ENCODE peak calls at places on chromosomes 12 and 14, in five cellular contexts. F is thyroid gland, U is pancreas, R is transverse colon, D is uterus. Q is an unnamed sample.

GRCh38 chr14:102320033-102320660 is 601 bp downstream of the ZNF839 start:
- DNase-seq in F (peak; percentile 55), U (peak; percentile 63), R (peak; percentile 44), D (peak; percentile 62), Q (peak; percentile 61)

GRCh38 chr14:94044476-94045091 is 18.4 kb downstream of the OTUB2 start:
- DNase-seq in F (no peak), U (no peak), R (peak; percentile 2), D (no peak), Q (peak; percentile 2)

GRCh38 chr14:38884109-38884508 is 218.9 kb downstream of the SEC23A start:
- DNase-seq in F (no peak), U (no peak), R (no peak), D (no peak), Q (no peak)

GRCh38 chr14:103905861-103906456 is 22.3 kb upstream of the TDRD9 start:
- DNase-seq in F (no peak), U (peak; percentile 11), R (no peak), D (no peak), Q (no peak)

GRCh38 chr14:57634335-57634734 is 140.7 kb upstream of the CCDC198 start:
- DNase-seq in F (no peak), U (no peak), R (no peak), D (no peak), Q (no peak)

GRCh38 chr14:43795600-43796228 is 711.4 kb downstream of the FSCB start:
- DNase-seq in F (no peak), U (no peak), R (no peak), D (no peak), Q (no peak)

GRCh38 chr14:68312884-68313725 is 479.8 kb downstream of the ZFP36L1 start:
- DNase-seq in F (no peak), U (no peak), R (no peak), D (no peak), Q (no peak)

GRCh38 chr12:111756681-111757080 is 10.1 kb upstream of the ALDH2 start:
- DNase-seq in F (no peak), U (no peak), R (no peak), D (no peak), Q (peak; percentile 14)

GRCh38 chr14:99316281-99317163 is 44.5 kb upstream of the BCL11B start:
- DNase-seq in F (no peak), U (no peak), R (peak; percentile 87), D (no peak), Q (peak; percentile 85)

GRCh38 chr12:12985817-12986408 is 14.2 kb downstream of the HEBP1 start:
- DNase-seq in F (no peak), U (no peak), R (peak; percentile 48), D (no peak), Q (peak; percentile 32)

GRCh38 chr14:32808574-32809098 is 130.0 kb upstream of the NPAS3 start:
- DNase-seq in F (peak; percentile 30), U (peak; percentile 18), R (no peak), D (no peak), Q (no peak)

GRCh38 chr12:50243507-50243906 is 39.8 kb downstream of the LIMA1 start:
- DNase-seq in F (no peak), U (no peak), R (no peak), D (no peak), Q (no peak)

GRCh38 chr12:61524851-61525250 is 735.4 kb upstream of the USP15 start:
- DNase-seq in F (no peak), U (no peak), R (no peak), D (no peak), Q (no peak)

GRCh38 chr12:95168746-95169145 is 48.5 kb downstream of the FGD6 start:
- DNase-seq in F (no peak), U (no peak), R (no peak), D (no peak), Q (no peak)

GRCh38 chr12:26113194-26113654 is 11.6 kb downstream of the BHLHE41 start:
- DNase-seq in F (peak; percentile 23), U (no peak), R (no peak), D (no peak), Q (no peak)

GRCh38 chr14:20468773-20469241 is 399 bp upstream of the PNP start:
- DNase-seq in F (no peak), U (peak; percentile 38), R (no peak), D (peak; percentile 26), Q (no peak)

GRCh38 chr12:113250045-113250444 is 28.8 kb downstream of the TPCN1 start:
- DNase-seq in F (no peak), U (no peak), R (no peak), D (no peak), Q (no peak)

GRCh38 chr14:104249706-104250105 is 111.3 kb downstream of the KIF26A start:
- DNase-seq in F (no peak), U (no peak), R (no peak), D (no peak), Q (no peak)

GRCh38 chr14:56814468-56815074 is 4.3 kb upstream of the OTX2 start:
- DNase-seq in F (no peak), U (no peak), R (no peak), D (no peak), Q (no peak)

GRCh38 chr14:103685276-103686211 is 29.7 kb downstream of the XRCC3 start:
- DNase-seq in F (no peak), U (no peak), R (no peak), D (no peak), Q (no peak)

GRCh38 chr12:43107401-43107800 is 444.6 kb downstream of the ADAMTS20 start:
- DNase-seq in F (no peak), U (no peak), R (no peak), D (no peak), Q (no peak)

GRCh38 chr12:103392722-103393121 is 103.0 kb downstream of the C12orf42 start:
- DNase-seq in F (no peak), U (no peak), R (no peak), D (no peak), Q (no peak)

GRCh38 chr14:75941030-75941429 is 40.8 kb downstream of the TGFB3 start:
- DNase-seq in F (no peak), U (no peak), R (no peak), D (no peak), Q (no peak)

GRCh38 chr12:51246254-51246853 is 7.7 kb downstream of the DAZAP2 start:
- DNase-seq in F (no peak), U (no peak), R (peak; percentile 17), D (no peak), Q (peak; percentile 54)

GRCh38 chr12:120965534-120966091 is 12.7 kb upstream of the HNF1A start:
- DNase-seq in F (no peak), U (peak; percentile 26), R (no peak), D (no peak), Q (peak; percentile 58)

GRCh38 chr12:91367234-91367849 is 184.7 kb upstream of the DCN start:
- DNase-seq in F (no peak), U (no peak), R (no peak), D (no peak), Q (no peak)

GRCh38 chr12:95318071-95318545 is 100.5 kb downstream of the VEZT start:
- DNase-seq in F (no peak), U (no peak), R (no peak), D (no peak), Q (no peak)

GRCh38 chr12:89551747-89552146 is 25.9 kb upstream of the POC1B start:
- DNase-seq in F (no peak), U (no peak), R (no peak), D (no peak), Q (no peak)

GRCh38 chr12:3553681-3554546 is 62.9 kb downstream of the PRMT8 start:
- DNase-seq in F (no peak), U (no peak), R (no peak), D (no peak), Q (no peak)

GRCh38 chr12:115440438-115440837 is 756.5 kb upstream of the TBX3 start:
- DNase-seq in F (no peak), U (peak; percentile 32), R (no peak), D (peak; percentile 24), Q (no peak)

DNA sequence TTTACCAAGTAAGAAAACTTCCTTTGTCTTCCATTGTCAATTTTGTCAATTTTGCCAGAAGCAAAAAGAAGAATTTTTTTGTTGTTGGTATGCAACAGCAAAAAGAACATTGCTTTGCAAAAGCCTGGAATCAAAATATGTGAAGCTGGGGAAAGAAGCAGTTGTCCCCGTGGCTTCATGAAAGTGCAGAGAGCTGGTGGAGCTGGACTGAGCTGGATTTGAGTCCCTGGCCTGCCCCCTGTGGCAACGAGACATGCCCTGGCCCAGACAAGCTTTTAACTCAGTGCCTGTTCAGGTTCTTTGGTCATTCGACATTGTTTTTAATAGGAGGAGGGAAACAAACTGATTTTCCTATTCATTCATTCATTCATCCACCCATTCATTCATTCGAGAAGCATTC is 70.3 kb downstream of the SLC15A4 start:
- DNase-seq in F (no peak), U (no peak), R (no peak), D (no peak), Q (no peak)
- TF ChIP-seq CTCF in F (no peak), U (no peak), R (no peak), D (no peak), Q (no peak)

DNA sequence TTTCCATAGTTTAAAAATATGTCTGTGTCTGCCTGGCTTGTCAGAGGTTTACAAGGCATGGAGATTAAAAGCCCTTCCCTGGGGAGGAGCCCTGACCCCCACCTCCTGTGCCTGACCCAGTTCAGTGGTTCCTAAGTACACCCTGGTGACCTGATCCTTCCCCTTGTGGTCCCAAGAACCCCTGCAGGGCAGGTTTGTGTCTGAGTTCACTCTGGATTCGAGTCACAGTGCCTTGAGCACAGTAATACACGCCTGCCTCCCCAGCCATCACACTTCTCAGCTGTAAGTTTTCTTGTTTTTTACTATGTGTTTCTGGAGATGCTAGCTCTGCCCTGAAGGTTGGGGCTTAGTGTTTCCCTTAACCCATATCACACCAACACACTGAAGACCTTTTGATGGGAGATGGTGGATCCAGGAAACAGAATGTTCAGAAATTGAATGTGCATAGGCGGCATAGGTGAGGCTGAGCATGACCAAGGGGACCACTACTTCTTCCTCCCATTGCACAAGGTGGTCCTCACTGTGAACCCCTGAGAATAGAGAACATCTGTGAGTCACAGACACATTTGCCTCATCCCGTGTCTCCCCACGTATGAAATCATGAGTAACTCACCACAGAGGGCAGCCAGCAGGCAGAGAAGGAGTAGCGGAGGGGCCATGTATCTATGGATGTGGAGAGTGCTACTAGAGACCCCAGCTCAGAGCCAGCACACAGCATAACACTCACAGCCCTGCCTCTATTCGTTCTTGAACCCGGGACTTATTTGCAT is 962.9 kb downstream of the TMEM121 start:
- DNase-seq in F (no peak), U (no peak), R (no peak), D (no peak), Q (no peak)
- H3K9me3 ChIP-seq in F (no peaks in the 10 kb centered on the region), U (no peaks in the 10 kb centered on the region), R (no peaks in the 10 kb centered on the region), D (no peaks in the 10 kb centered on the region), Q (no peaks in the 10 kb centered on the region)

DNA sequence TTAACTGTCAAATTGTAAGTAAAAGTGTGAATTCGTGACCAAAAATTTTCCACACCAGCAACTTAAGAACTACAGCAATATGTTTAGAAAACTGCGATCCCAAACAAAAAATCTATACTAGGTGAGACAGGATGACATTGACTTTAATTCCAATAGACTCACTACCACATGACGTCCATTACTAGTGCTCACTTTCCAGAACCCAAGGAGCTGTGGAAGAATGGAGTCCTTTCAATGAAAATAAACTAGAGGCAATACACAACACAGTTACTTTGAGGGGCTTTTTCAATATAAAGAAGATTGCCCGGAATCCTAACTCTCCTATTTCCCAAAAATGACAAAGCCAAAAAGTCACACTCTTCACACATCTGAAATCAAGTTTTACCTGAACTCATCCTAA is 1.4 kb downstream of the EPS8 start:
- DNase-seq in F (no peak), U (no peak), R (no peak), D (no peak), Q (no peak)
- H3K4me3 ChIP-seq in F (peak overlapping the region; percentile 70), U (peak overlapping the region; percentile 80), R (peak overlapping the region; percentile 89), D (peak overlapping the region; percentile 69), Q (no peak overlapping the region)

DNA sequence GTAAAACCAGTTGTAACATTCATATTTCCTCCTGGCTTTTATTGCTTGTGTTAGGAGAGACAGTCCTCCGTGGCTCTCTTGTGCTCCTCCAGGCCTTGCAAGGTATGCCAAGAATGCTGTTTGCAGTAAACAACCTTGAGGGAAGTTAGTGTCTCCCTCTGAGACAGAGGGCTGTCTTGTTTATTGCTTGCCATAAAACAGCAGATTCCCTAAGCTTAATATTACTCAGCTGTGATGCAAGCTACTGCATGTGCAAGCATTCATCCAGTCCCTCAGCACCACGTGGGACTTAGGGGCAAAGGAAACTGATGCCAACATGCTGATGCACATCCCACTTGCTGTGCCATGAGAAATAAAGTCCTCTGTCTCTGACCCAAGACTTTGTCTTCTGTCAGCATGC is 6.6 kb downstream of the POMT2 start:
- DNase-seq in F (peak; percentile 24), U (no peak), R (peak; percentile 34), D (peak; percentile 56), Q (no peak)
- TF ChIP-seq CTCF in F (no peak), U (no peak), R (no peak), D (no peak), Q (no peak)